ENCODE peak calls at places on chromosomes 6 and 20, in eight cellular contexts. One of them, this sample, is unnamed.

GRCh38 chr6:129203190-129203900 is 320.4 kb downstream of the LAMA2 start:
- DNase-seq in T-helper 1 cell: no peak
- DNase-seq in HAP-1: peak
- DNase-seq in NCI-H1092 treated with DMSO at 0.1 percent for 48 hours: no peak
- DNase-seq in RPMI8226: no peak
- DNase-seq in NCI-H1105: no peak
- DNase-seq in amygdala: no peak
- DNase-seq in Kasumi-1: no peak
- DNase-seq in this sample: no peak

GRCh38 chr6:42138630-42139619 is 3.5 kb downstream of the C6orf132 start:
- DNase-seq in T-helper 1 cell: no peak
- DNase-seq in HAP-1: peak
- DNase-seq in NCI-H1092 treated with DMSO at 0.1 percent for 48 hours: no peak
- DNase-seq in RPMI8226: no peak
- DNase-seq in NCI-H1105: no peak
- DNase-seq in amygdala: no peak
- DNase-seq in Kasumi-1: no peak
- DNase-seq in this sample: no peak

GRCh38 chr6:35411066-35411465 is 41.1 kb upstream of the FANCE start:
- DNase-seq in T-helper 1 cell: no peak
- DNase-seq in HAP-1: no peak
- DNase-seq in NCI-H1092 treated with DMSO at 0.1 percent for 48 hours: no peak
- DNase-seq in RPMI8226: no peak
- DNase-seq in NCI-H1105: no peak
- DNase-seq in amygdala: no peak
- DNase-seq in Kasumi-1: peak
- DNase-seq in this sample: no peak

GRCh38 chr6:115890238-115890637 is 170.5 kb downstream of the FRK start:
- DNase-seq in T-helper 1 cell: no peak
- DNase-seq in HAP-1: no peak
- DNase-seq in NCI-H1092 treated with DMSO at 0.1 percent for 48 hours: no peak
- DNase-seq in RPMI8226: no peak
- DNase-seq in NCI-H1105: no peak
- DNase-seq in amygdala: no peak
- DNase-seq in Kasumi-1: no peak
- DNase-seq in this sample: no peak

GRCh38 chr20:57663241-57663640 is 43.0 kb upstream of the ZBP1 start:
- DNase-seq in T-helper 1 cell: no peak
- DNase-seq in HAP-1: no peak
- DNase-seq in NCI-H1092 treated with DMSO at 0.1 percent for 48 hours: no peak
- DNase-seq in RPMI8226: no peak
- DNase-seq in NCI-H1105: no peak
- DNase-seq in amygdala: no peak
- DNase-seq in Kasumi-1: no peak
- DNase-seq in this sample: no peak

GRCh38 chr20:11849976-11850670 is 67.6 kb upstream of the BTBD3 start:
- DNase-seq in T-helper 1 cell: no peak
- DNase-seq in HAP-1: peak
- DNase-seq in NCI-H1092 treated with DMSO at 0.1 percent for 48 hours: peak
- DNase-seq in RPMI8226: no peak
- DNase-seq in NCI-H1105: no peak
- DNase-seq in amygdala: no peak
- DNase-seq in Kasumi-1: no peak
- DNase-seq in this sample: no peak

GRCh38 chr6:2902470-2902762 is 693 bp downstream of the SERPINB9 start:
- DNase-seq in T-helper 1 cell: no peak
- DNase-seq in HAP-1: no peak
- DNase-seq in NCI-H1092 treated with DMSO at 0.1 percent for 48 hours: no peak
- DNase-seq in RPMI8226: no peak
- DNase-seq in NCI-H1105: no peak
- DNase-seq in amygdala: no peak
- DNase-seq in Kasumi-1: no peak
- DNase-seq in this sample: no peak

GRCh38 chr6:116152620-116153019 is 26.7 kb upstream of the COL10A1 start:
- DNase-seq in T-helper 1 cell: no peak
- DNase-seq in HAP-1: no peak
- DNase-seq in NCI-H1092 treated with DMSO at 0.1 percent for 48 hours: no peak
- DNase-seq in RPMI8226: no peak
- DNase-seq in NCI-H1105: no peak
- DNase-seq in amygdala: no peak
- DNase-seq in Kasumi-1: no peak
- DNase-seq in this sample: no peak

GRCh38 chr6:90849686-90850085 is 262.8 kb upstream of the MAP3K7 start:
- DNase-seq in T-helper 1 cell: no peak
- DNase-seq in HAP-1: no peak
- DNase-seq in NCI-H1092 treated with DMSO at 0.1 percent for 48 hours: no peak
- DNase-seq in RPMI8226: no peak
- DNase-seq in NCI-H1105: no peak
- DNase-seq in amygdala: no peak
- DNase-seq in Kasumi-1: no peak
- DNase-seq in this sample: no peak

GRCh38 chr20:24934716-24935115 is 14.4 kb upstream of the CST7 start:
- DNase-seq in T-helper 1 cell: no peak
- DNase-seq in HAP-1: no peak
- DNase-seq in NCI-H1092 treated with DMSO at 0.1 percent for 48 hours: no peak
- DNase-seq in RPMI8226: no peak
- DNase-seq in NCI-H1105: no peak
- DNase-seq in amygdala: no peak
- DNase-seq in Kasumi-1: no peak
- DNase-seq in this sample: no peak

GRCh38 chr20:43975096-43975768 is 60.6 kb downstream of the TOX2 start:
- DNase-seq in T-helper 1 cell: no peak
- DNase-seq in HAP-1: no peak
- DNase-seq in NCI-H1092 treated with DMSO at 0.1 percent for 48 hours: no peak
- DNase-seq in RPMI8226: no peak
- DNase-seq in NCI-H1105: no peak
- DNase-seq in amygdala: no peak
- DNase-seq in Kasumi-1: no peak
- DNase-seq in this sample: no peak

GRCh38 chr6:40947876-40948514 is 91.0 kb downstream of the UNC5CL start:
- DNase-seq in T-helper 1 cell: no peak
- DNase-seq in HAP-1: no peak
- DNase-seq in NCI-H1092 treated with DMSO at 0.1 percent for 48 hours: no peak
- DNase-seq in RPMI8226: no peak
- DNase-seq in NCI-H1105: no peak
- DNase-seq in amygdala: no peak
- DNase-seq in Kasumi-1: no peak
- DNase-seq in this sample: no peak